ENCODE peak calls at places on chromosome 1, in six cellular contexts. T is NCI-H1105 treated with DMSO at 0.1 percent for 48 hours; L is hypothalamus; D is T follicular helper cell; U is WTC11; Y is stimulated activated CD4-positive, alpha-beta T cell treated with anti-CD3 and anti-CD28 coated beads, Interleukin-1b, Interleukin-23, amount 100 ng/mL, for 4 hours. A is an unnamed sample.

GRCh38 chr1:211675230-211676105 is at the start of gene NEK2:
- DNase-seq in D (peak), L (peak), T (peak), U (peak), Y (peak), A (peak)

GRCh38 chr1:2349821-2350220 is 41.5 kb downstream of the MORN1 start:
- DNase-seq in T (no peak), U (no peak), D (no peak), L (no peak), Y (no peak), A (no peak)

GRCh38 chr1:38784452-38785284 is 74.9 kb downstream of the RRAGC start:
- DNase-seq in Y (no peak), L (no peak), U (no peak), T (no peak), D (no peak), A (no peak)

GRCh38 chr1:28066393-28067154 is 21.8 kb downstream of the EYA3 start:
- DNase-seq in D (no peak), U (no peak), L (no peak), Y (no peak), T (no peak), A (no peak)

GRCh38 chr1:59101518-59101917 is 195.4 kb upstream of the FGGY start:
- DNase-seq in U (no peak), D (no peak), T (no peak), Y (no peak), L (no peak), A (no peak)

GRCh38 chr1:119582801-119583200 is 65.3 kb downstream of the ZNF697 start:
- DNase-seq in Y (no peak), T (peak), D (no peak), L (peak), U (peak), A (peak)

GRCh38 chr1:91866425-91866824 is 19.5 kb downstream of the TGFBR3 start:
- DNase-seq in T (no peak), U (no peak), Y (no peak), L (no peak), D (no peak), A (no peak)

GRCh38 chr1:103336376-103336775 is 189.1 kb upstream of the RNPC3 start:
- DNase-seq in T (no peak), U (no peak), L (no peak), D (no peak), Y (no peak), A (peak)

GRCh38 chr1:9823693-9823942 is 147 bp downstream of the CLSTN1 start:
- DNase-seq in L (no peak), T (no peak), U (no peak), D (no peak), Y (no peak), A (no peak)

GRCh38 chr1:165344736-165345135 is 11.8 kb downstream of the LMX1A start:
- DNase-seq in U (no peak), L (no peak), T (no peak), D (no peak), Y (no peak), A (no peak)

GRCh38 chr1:235079443-235079967 is 49.1 kb downstream of the TOMM20 start:
- DNase-seq in Y (no peak), L (no peak), D (no peak), U (no peak), T (peak), A (no peak)

GRCh38 chr1:64966158-64966963 is at the start of gene JAK1:
- DNase-seq in T (peak), Y (peak), D (peak), U (peak), L (peak), A (peak)

GRCh38 chr1:153260980-153261792 is 1.7 kb downstream of the LORICRIN start:
- DNase-seq in L (no peak), U (peak), D (peak), Y (peak), T (peak), A (peak)

GRCh38 chr1:219517031-219517430 is 95.9 kb downstream of the ZC3H11B start:
- DNase-seq in T (no peak), L (no peak), D (no peak), U (no peak), Y (no peak), A (no peak)

GRCh38 chr1:62912028-62912638 is 128.2 kb downstream of the ATG4C start:
- DNase-seq in T (no peak), Y (no peak), D (no peak), L (no peak), U (no peak), A (no peak)

GRCh38 chr1:48469616-48470500 is 2.1 kb downstream of the SPATA6 start:
- DNase-seq in U (no peak), Y (no peak), T (no peak), D (no peak), L (peak), A (no peak)

GRCh38 chr1:228920791-228921190 is 185.5 kb downstream of the RHOU start:
- DNase-seq in D (no peak), Y (no peak), U (no peak), T (no peak), L (no peak), A (no peak)

GRCh38 chr1:13513885-13514546 is at the start of gene LRRC38:
- DNase-seq in L (no peak), U (peak), D (no peak), T (peak), Y (no peak), A (no peak)

GRCh38 chr1:173423326-173423725 is 53.8 kb upstream of the PRDX6 start:
- DNase-seq in T (no peak), L (no peak), U (no peak), D (no peak), Y (no peak), A (no peak)

GRCh38 chr1:160205974-160206369 is 788 bp downstream of the PEA15 start:
- DNase-seq in U (no peak), T (no peak), L (no peak), D (peak), Y (peak), A (no peak)

GRCh38 chr1:15803380-15803779 is 4.1 kb downstream of the UQCRHL start:
- DNase-seq in T (peak), D (no peak), Y (no peak), L (no peak), U (peak), A (no peak)

GRCh38 chr1:46070164-46070814 is 62.1 kb downstream of the PIK3R3 start:
- DNase-seq in U (no peak), T (no peak), D (no peak), Y (no peak), L (no peak), A (no peak)